ENCODE peak calls at places on chromosomes 1 and 21, in four cellular contexts. M, B, J and P are unnamed samples.

GRCh38 chr1:228155596-228156517 is 6.1 kb downstream of the GJC2 start:
- DNase-seq in M (no peak), B (no peak), J (no peak), P (no peak)

GRCh38 chr1:64110924-64111777 is 92.3 kb upstream of the UBE2U start:
- DNase-seq in M (no peak), B (no peak), J (no peak), P (no peak)

GRCh38 chr1:214277704-214278635 is 3.0 kb upstream of the SMYD2 start:
- DNase-seq in M (no peak), B (peak), J (no peak), P (no peak)

GRCh38 chr21:16863541-16863940 is 649.3 kb upstream of the CXADR start:
- DNase-seq in M (no peak), B (no peak), J (no peak), P (no peak)

GRCh38 chr1:11178021-11179015 is 10.8 kb upstream of the ANGPTL7 start:
- DNase-seq in M (no peak), B (peak), J (no peak), P (peak)

GRCh38 chr1:23369335-23370013 is at the start of gene ZNF436:
- DNase-seq in M (no peak), B (peak), J (no peak), P (no peak)

GRCh38 chr1:203006948-203007871 is at the start of gene TMEM183A:
- DNase-seq in M (peak), B (peak), J (peak), P (peak)

GRCh38 chr1:77407738-77408375 is 126.0 kb downstream of the AK5 start:
- DNase-seq in M (no peak), B (no peak), J (no peak), P (no peak)

GRCh38 chr1:13730301-13730700 is 30.3 kb downstream of the PRDM2 start:
- DNase-seq in M (no peak), B (no peak), J (no peak), P (no peak)

GRCh38 chr1:203628185-203628996 is 1.8 kb downstream of the ATP2B4 start:
- DNase-seq in M (peak), B (peak), J (no peak), P (peak)

GRCh38 chr1:231431665-231432415 is 9.8 kb upstream of the EGLN1 start:
- DNase-seq in M (no peak), B (no peak), J (no peak), P (no peak)

GRCh38 chr21:42413500-42413899 is 9.8 kb downstream of the UBASH3A start:
- DNase-seq in M (no peak), B (no peak), J (no peak), P (no peak)

GRCh38 chr1:244865028-244865371 is 657 bp upstream of the HNRNPU start:
- DNase-seq in M (no peak), B (no peak), J (no peak), P (peak)

GRCh38 chr1:186680031-186681012 is at the start of gene PTGS2:
- DNase-seq in M (peak), B (peak), J (peak), P (peak)
- TF ChIP-seq SUZ12 in M (no peak), B (no peak), J (no peak), P (peak)

GRCh38 chr1:36398370-36398977 is 766 bp upstream of the LSM10 start:
- DNase-seq in M (no peak), B (no peak), J (no peak), P (no peak)
- TF ChIP-seq SUZ12 in M (no peak), B (no peak), J (no peak), P (no peak)

DNA sequence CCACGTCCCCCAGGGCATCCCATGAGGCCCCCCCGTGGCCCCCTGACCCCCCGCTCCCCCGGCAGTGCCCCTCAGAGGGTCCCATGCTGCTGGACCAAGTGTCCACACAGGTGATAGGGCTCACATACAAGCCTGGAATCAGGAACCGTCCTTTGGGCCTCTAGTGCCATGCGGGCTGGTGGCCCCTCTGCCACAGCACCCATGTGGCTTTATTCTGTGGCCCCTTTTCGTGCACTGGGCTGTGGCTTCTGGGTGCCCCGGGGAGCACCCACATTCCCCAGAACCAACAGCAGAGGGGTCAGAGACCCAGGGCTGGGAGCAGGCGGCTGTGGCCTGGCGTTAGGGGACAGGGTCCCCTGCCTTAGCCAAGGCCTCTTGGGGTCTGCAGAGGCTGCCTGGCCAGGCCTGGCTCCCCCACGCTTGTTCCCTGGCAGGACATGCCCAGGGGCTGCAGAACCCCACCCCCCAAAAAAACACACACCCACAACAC is 31.7 kb downstream of the SLC19A1 start:
- DNase-seq in M (no peak), B (no peak), J (no peak), P (no peak)
- TF ChIP-seq SUZ12 in M (no peak), B (no peak), J (no peak), P (no peak)

GRCh38 chr1:79006564-79006963 is at the start of gene ADGRL4:
- DNase-seq in M (peak), B (no peak), J (no peak), P (no peak)
- TF ChIP-seq SUZ12 in M (no peak), B (no peak), J (no peak), P (no peak)

DNA sequence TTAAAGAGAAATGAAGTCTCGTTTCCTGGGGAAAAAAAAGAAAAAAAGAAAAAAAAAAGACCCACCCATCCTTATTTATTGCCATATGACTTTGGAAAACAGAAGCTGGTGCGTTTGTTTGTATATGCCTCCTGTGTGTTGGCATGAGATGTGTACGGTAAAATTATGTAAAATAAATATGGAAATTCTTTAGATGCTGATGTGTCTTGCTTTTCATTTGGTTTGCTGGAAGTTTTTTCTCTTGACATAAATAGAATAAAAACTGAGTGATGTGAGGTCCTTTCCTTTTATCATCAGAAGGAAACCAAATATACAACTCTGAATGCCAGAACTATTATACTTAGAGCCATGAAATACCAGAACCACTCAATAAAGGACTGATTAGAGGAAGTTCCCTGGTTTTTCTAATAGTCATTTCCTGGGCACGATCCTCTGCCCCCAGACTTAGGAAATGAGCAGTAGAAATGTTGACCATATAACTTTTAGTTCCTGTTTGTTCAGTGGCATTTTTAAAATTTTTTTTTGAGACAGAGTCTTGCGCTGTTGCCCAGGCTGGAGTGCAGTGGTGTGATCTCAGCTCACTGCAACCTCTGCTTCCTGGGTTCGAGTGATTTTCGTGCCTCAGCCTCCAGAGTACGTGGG is 48.8 kb downstream of the LHX4 start:
- DNase-seq in M (no peak), B (no peak), J (no peak), P (no peak)
- TF ChIP-seq SUZ12 in M (no peak), B (no peak), J (no peak), P (no peak)

GRCh38 chr1:32989160-32989894 is 24.7 kb upstream of the RNF19B start:
- DNase-seq in M (no peak), B (no peak), J (no peak), P (no peak)
- TF ChIP-seq SUZ12 in M (no peak), B (no peak), J (no peak), P (no peak)